ENCODE peak calls at places on chromosomes 4 and X, in four cellular contexts. G, D, N and Q are unnamed samples.
A peak's percentile ranks its signal among the peaks of the same experiment; 100 is the strongest.

GRCh38 chrX:44946771-44947170 is 73.8 kb downstream of the KDM6A start:
- DNase-seq in G (peak; percentile 23), D (no peak), N (peak; percentile 22), Q (no peak)

GRCh38 chrX:120468071-120468470 is 1.0 kb downstream of the LAMP2 start:
- DNase-seq in G (no peak), D (no peak), N (no peak), Q (no peak)

GRCh38 chrX:103431316-103431715 is 55.0 kb downstream of the BEX3 start:
- DNase-seq in G (peak; percentile 61), D (no peak), N (peak; percentile 28), Q (no peak)

GRCh38 chr4:185775792-185776555 is 36.0 kb downstream of the SORBS2 start:
- DNase-seq in G (peak; percentile 22), D (no peak), N (peak; percentile 59), Q (no peak)

GRCh38 chr4:168560184-168560834 is 63.5 kb downstream of the PALLD start:
- DNase-seq in G (peak; percentile 70), D (no peak), N (peak; percentile 80), Q (no peak)

GRCh38 chrX:37684426-37684825 is 1.2 kb upstream of the XK start:
- DNase-seq in G (no peak), D (peak; percentile 11), N (no peak), Q (no peak)

GRCh38 chr4:36209941-36210663 is 34.2 kb downstream of the ARAP2 start:
- DNase-seq in G (no peak), D (no peak), N (no peak), Q (no peak)

GRCh38 chr4:7375427-7375826 is 59.3 kb downstream of the PSAPL1 start:
- DNase-seq in G (peak; percentile 13), D (no peak), N (no peak), Q (peak; percentile 50)

GRCh38 chr4:72312032-72312650 is 256.9 kb downstream of the ADAMTS3 start:
- DNase-seq in G (peak; percentile 89), D (peak; percentile 40), N (peak; percentile 95), Q (peak; percentile 85)

GRCh38 chrX:20530319-20530979 is 263.7 kb upstream of the RPS6KA3 start:
- DNase-seq in G (peak; percentile 64), D (peak; percentile 54), N (peak; percentile 28), Q (no peak)

GRCh38 chr4:78684196-78685079 is 91.7 kb upstream of the BMP2K start:
- DNase-seq in G (peak; percentile 55), D (no peak), N (no peak), Q (no peak)

GRCh38 chrX:39966186-39966585 is 131.6 kb downstream of the BCOR start:
- DNase-seq in G (peak; percentile 3), D (no peak), N (no peak), Q (no peak)

GRCh38 chr4:71232846-71233245 is 106.0 kb upstream of the SLC4A4 start:
- DNase-seq in G (no peak), D (no peak), N (no peak), Q (no peak)

GRCh38 chrX:101362116-101362515 is 13.6 kb upstream of the TIMM8A start:
- DNase-seq in G (no peak), D (no peak), N (no peak), Q (no peak)

GRCh38 chr4:152805071-152805650 is 25.4 kb downstream of the ARFIP1 start:
- DNase-seq in G (no peak), D (no peak), N (no peak), Q (no peak)

GRCh38 chr4:109211671-109212070 is 90.8 kb downstream of the COL25A1 start:
- DNase-seq in G (peak; percentile 7), D (no peak), N (no peak), Q (no peak)

GRCh38 chr4:72567821-72568620 is 1.0 kb downstream of the ADAMTS3 start:
- DNase-seq in G (peak; percentile 77), D (peak; percentile 79), N (peak; percentile 73), Q (peak; percentile 83)

GRCh38 chrX:106608016-106608415 is 3.8 kb upstream of the RADX start:
- DNase-seq in G (no peak), D (no peak), N (peak; percentile 34), Q (no peak)

GRCh38 chr4:113474017-113474416 is 287.5 kb downstream of the CAMK2D start:
- DNase-seq in G (peak; percentile 82), D (no peak), N (peak; percentile 99), Q (no peak)

GRCh38 chr4:84578540-84579409 is 4.2 kb upstream of the CDS1 start:
- DNase-seq in G (peak; percentile 58), D (peak; percentile 36), N (peak; percentile 86), Q (no peak)

GRCh38 chr4:128553665-128554515 is 255.6 kb upstream of the JADE1 start:
- DNase-seq in G (no peak), D (no peak), N (no peak), Q (no peak)

GRCh38 chr4:166957451-166957850 is 276.8 kb downstream of the SPOCK3 start:
- DNase-seq in G (no peak), D (no peak), N (peak; percentile 12), Q (no peak)

GRCh38 chrX:30308263-30309138 is 689 bp downstream of the NR0B1 start:
- DNase-seq in G (no peak), D (peak; percentile 2), N (no peak), Q (peak; percentile 40)

GRCh38 chr4:109611045-109611616 is 51.1 kb downstream of the MCUB start:
- DNase-seq in G (peak; percentile 82), D (no peak), N (no peak), Q (no peak)

GRCh38 chrX:6299724-6300123 is 71.1 kb upstream of the NLGN4X start:
- DNase-seq in G (no peak), D (no peak), N (no peak), Q (no peak)

GRCh38 chrX:13937370-13938052 is 92.2 kb downstream of the GEMIN8 start:
- DNase-seq in G (peak; percentile 53), D (peak; percentile 26), N (no peak), Q (no peak)

GRCh38 chr4:16079046-16079445 is 4.8 kb downstream of the PROM1 start:
- DNase-seq in G (peak; percentile 7), D (no peak), N (peak; percentile 45), Q (no peak)

GRCh38 chr4:155552180-155552579 is 114.5 kb upstream of the GUCY1A1 start:
- DNase-seq in G (peak; percentile 81), D (peak; percentile 77), N (peak; percentile 43), Q (no peak)

GRCh38 chr4:113637363-113637762 is 124.2 kb downstream of the CAMK2D start:
- DNase-seq in G (peak; percentile 77), D (no peak), N (no peak), Q (no peak)

GRCh38 chr4:6334203-6334887 is 64.7 kb downstream of the WFS1 start:
- DNase-seq in G (no peak), D (no peak), N (no peak), Q (peak; percentile 21)

GRCh38 chrX:44651347-44651746 is 108.7 kb upstream of the FUNDC1 start:
- DNase-seq in G (no peak), D (peak; percentile 10), N (no peak), Q (no peak)

GRCh38 chr4:89509708-89510269 is 202.2 kb upstream of the GPRIN3 start:
- DNase-seq in G (peak; percentile 84), D (no peak), N (peak; percentile 55), Q (no peak)

GRCh38 chr4:61379406-61379805 is 179.3 kb downstream of the ADGRL3 start:
- DNase-seq in G (no peak), D (no peak), N (peak; percentile 58), Q (no peak)

GRCh38 chr4:138014664-138015288 is 227.4 kb downstream of the SLC7A11 start:
- DNase-seq in G (no peak), D (no peak), N (no peak), Q (no peak)

GRCh38 chr4:137693641-137694040 is 161.3 kb upstream of the PCDH18 start:
- DNase-seq in G (peak; percentile 39), D (no peak), N (no peak), Q (no peak)

GRCh38 chr4:147765121-147765521 is 33.2 kb downstream of the ARHGAP10 start:
- DNase-seq in G (no peak), D (no peak), N (peak; percentile 70), Q (no peak)
- H3K36me3 ChIP-seq in G (no peaks in the 10 kb centered on the region), D (no peaks in the 10 kb centered on the region), N (no peaks in the 10 kb centered on the region), Q (no peaks in the 10 kb centered on the region)

GRCh38 chr4:124703154-124703553 is 9.4 kb downstream of the ANKRD50 start:
- DNase-seq in G (no peak), D (no peak), N (no peak), Q (no peak)
- H3K4me3 ChIP-seq in G (no peak overlapping the region), D (no peak overlapping the region), N (no peak overlapping the region), Q (no peak overlapping the region)

DNA sequence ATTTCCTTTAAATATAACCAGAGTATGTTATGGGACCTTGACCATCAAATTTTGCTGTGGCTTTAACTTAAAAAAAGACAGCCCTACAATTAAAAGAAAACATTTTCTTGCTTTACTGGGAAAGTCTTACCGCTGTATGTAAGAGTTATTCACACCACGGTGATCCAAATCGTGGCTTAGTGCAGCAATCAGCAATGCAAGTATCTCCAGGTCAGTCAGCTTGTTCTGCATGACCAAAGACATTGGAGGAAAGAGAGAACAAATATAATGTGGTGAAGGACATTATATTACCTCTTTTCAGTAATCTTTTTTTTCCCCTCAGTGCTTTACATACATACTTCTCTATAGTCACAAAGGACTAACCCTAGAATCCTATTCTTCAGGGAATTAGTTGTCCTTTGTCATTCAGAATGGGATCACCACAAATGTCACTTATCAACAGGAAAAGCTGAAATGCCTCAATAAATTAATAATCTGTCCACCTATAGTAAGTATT is 109.6 kb downstream of the PDE5A start:
- DNase-seq in G (no peak), D (no peak), N (no peak), Q (no peak)
- H3K36me3 ChIP-seq in G (peaks cover 34% of the 10 kb centered on the region), D (peaks cover 5% of the 10 kb centered on the region), N (peaks cover 2% of the 10 kb centered on the region), Q (no peaks in the 10 kb centered on the region)

GRCh38 chr4:82042042-82042441 is 331.7 kb downstream of the HNRNPD start:
- DNase-seq in G (no peak), D (no peak), N (peak; percentile 60), Q (no peak)

GRCh38 chr4:82045267-82045666 is 328.5 kb downstream of the HNRNPD start:
- DNase-seq in G (no peak), D (no peak), N (no peak), Q (no peak)

GRCh38 chr4:82044141-82044993 is 329.4 kb downstream of the HNRNPD start:
- DNase-seq in G (peak; percentile 0), D (peak; percentile 53), N (peak; percentile 47), Q (peak; percentile 71)

GRCh38 chr4:82043809-82044137 is 330.0 kb downstream of the HNRNPD start:
- DNase-seq in G (no peak), D (no peak), N (no peak), Q (no peak)

GRCh38 chr4:82043081-82043808 is 330.5 kb downstream of the HNRNPD start:
- DNase-seq in G (no peak), D (no peak), N (peak; percentile 31), Q (no peak)
- H3K4me3 ChIP-seq in G (no peak overlapping the region), D (no peak overlapping the region), N (peak overlapping the region; percentile 48), Q (no peak overlapping the region)